ENCODE peak calls at places on chromosome 18, in five cellular contexts. One of them, this sample, is unnamed.

GRCh38 chr18:12543697-12544096 is 114.2 kb downstream of the SPIRE1 start:
- DNase-seq in right lobe of liver: no peak
- DNase-seq in NB4: no peak
- DNase-seq in GM12891: no peak
- DNase-seq in lower leg skin: no peak
- DNase-seq in this sample: no peak

GRCh38 chr18:22504665-22505064 is 87.0 kb upstream of the CTAGE1 start:
- DNase-seq in GM12891: no peak
- DNase-seq in NB4: no peak
- DNase-seq in lower leg skin: no peak
- DNase-seq in right lobe of liver: no peak
- DNase-seq in this sample: no peak

GRCh38 chr18:26549103-26549485 is 741 bp upstream of the KCTD1 start:
- DNase-seq in lower leg skin: no peak
- DNase-seq in right lobe of liver: peak
- DNase-seq in GM12891: peak
- DNase-seq in NB4: peak
- DNase-seq in this sample: peak

GRCh38 chr18:39414009-39414700 is 1848.6 kb upstream of the CELF4 start:
- DNase-seq in GM12891: no peak
- DNase-seq in NB4: no peak
- DNase-seq in right lobe of liver: no peak
- DNase-seq in lower leg skin: no peak
- DNase-seq in this sample: no peak

GRCh38 chr18:34976899-34977786 is 64.1 kb upstream of the MAPRE2 start:
- DNase-seq in NB4: peak
- DNase-seq in right lobe of liver: peak
- DNase-seq in GM12891: peak
- DNase-seq in lower leg skin: peak
- DNase-seq in this sample: peak

GRCh38 chr18:58481321-58482180 is 147.3 kb downstream of the ALPK2 start:
- DNase-seq in GM12891: no peak
- DNase-seq in NB4: no peak
- DNase-seq in lower leg skin: no peak
- DNase-seq in right lobe of liver: no peak
- DNase-seq in this sample: no peak

GRCh38 chr18:11387880-11388279 is 221.5 kb upstream of the SLC35G4 start:
- DNase-seq in right lobe of liver: peak
- DNase-seq in NB4: peak
- DNase-seq in lower leg skin: peak
- DNase-seq in GM12891: peak
- DNase-seq in this sample: peak

GRCh38 chr18:3919396-3920061 is 469.6 kb downstream of the TGIF1 start:
- DNase-seq in lower leg skin: no peak
- DNase-seq in NB4: no peak
- DNase-seq in GM12891: no peak
- DNase-seq in right lobe of liver: no peak
- DNase-seq in this sample: no peak

GRCh38 chr18:7590800-7591560 is 23.9 kb downstream of the PTPRM start:
- DNase-seq in right lobe of liver: no peak
- DNase-seq in lower leg skin: no peak
- DNase-seq in NB4: no peak
- DNase-seq in GM12891: no peak
- DNase-seq in this sample: no peak

GRCh38 chr18:33817096-33817495 is 239.1 kb downstream of the ASXL3 start:
- DNase-seq in GM12891: no peak
- DNase-seq in lower leg skin: no peak
- DNase-seq in right lobe of liver: no peak
- DNase-seq in NB4: no peak
- DNase-seq in this sample: no peak

GRCh38 chr18:24427484-24427883 is 1.0 kb downstream of the IMPACT start:
- DNase-seq in right lobe of liver: no peak
- DNase-seq in GM12891: no peak
- DNase-seq in lower leg skin: no peak
- DNase-seq in NB4: peak
- DNase-seq in this sample: peak

GRCh38 chr18:76822510-76823165 is at the start of gene ZNF236:
- DNase-seq in right lobe of liver: peak
- DNase-seq in NB4: peak
- DNase-seq in lower leg skin: peak
- DNase-seq in GM12891: peak
- DNase-seq in this sample: peak
- TF ChIP-seq POLR2A in right lobe of liver: peak
- TF ChIP-seq POLR2A in NB4: peak
- TF ChIP-seq POLR2A in lower leg skin: no peak
- TF ChIP-seq POLR2A in GM12891: no peak
- TF ChIP-seq POLR2A in this sample: peak

DNA sequence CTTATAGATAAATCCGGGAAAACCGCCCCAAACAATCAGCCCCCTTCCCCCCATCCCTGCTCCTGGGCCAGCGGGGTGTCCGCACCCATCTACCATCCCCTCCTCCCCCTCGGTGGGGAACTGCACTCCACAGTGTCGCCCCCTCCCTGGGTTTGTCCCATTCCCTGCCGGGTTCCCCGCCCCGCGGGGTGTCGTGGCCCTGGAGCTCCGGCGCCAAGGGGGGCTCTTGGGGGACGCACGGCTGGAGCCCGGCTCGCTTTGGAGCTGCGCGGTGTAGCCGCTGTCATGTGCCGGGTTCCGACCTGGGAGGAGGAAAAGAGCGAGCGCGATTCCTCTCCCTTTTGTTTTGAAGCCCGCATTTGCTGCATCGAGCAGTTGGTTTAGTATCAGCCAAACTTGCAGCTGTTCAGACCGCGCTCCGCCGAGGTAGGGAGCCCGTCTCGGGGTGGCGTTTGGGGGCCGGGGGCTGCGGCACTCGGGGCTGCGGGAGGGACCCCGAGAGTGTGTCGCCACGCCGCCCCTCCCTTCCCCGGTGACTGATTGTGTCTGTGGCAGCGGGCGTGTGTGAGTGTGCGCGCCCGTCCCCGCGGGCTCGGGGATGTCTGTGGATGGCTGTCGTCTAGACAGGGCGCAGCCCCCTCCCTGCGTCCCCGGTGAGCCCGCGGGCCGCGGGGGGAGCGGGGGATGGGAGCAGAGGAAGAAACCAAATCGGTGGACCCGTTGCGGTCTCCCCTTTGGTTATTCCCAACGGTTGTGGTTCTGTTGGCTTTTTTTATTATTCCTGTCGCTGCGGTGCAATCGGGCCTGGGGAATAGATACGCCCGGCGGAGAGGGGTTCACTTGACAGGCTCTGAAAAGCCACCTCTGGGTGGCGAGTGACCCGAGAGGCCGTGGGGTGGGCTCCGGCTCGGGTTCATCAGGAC is 836 bp downstream of the CTIF start:
- DNase-seq in lower leg skin: peak
- DNase-seq in NB4: peak
- DNase-seq in right lobe of liver: peak
- DNase-seq in GM12891: peak
- DNase-seq in this sample: peak
- TF ChIP-seq POLR2A in lower leg skin: no peak
- TF ChIP-seq POLR2A in NB4: no peak
- TF ChIP-seq POLR2A in right lobe of liver: peak
- TF ChIP-seq POLR2A in GM12891: no peak
- TF ChIP-seq POLR2A in this sample: no peak

GRCh38 chr18:46656326-46657114 is 500 bp downstream of the LOXHD1 start:
- DNase-seq in NB4: no peak
- DNase-seq in right lobe of liver: no peak
- DNase-seq in GM12891: no peak
- DNase-seq in lower leg skin: no peak
- DNase-seq in this sample: no peak

GRCh38 chr18:46649071-46649862 is 7.8 kb downstream of the LOXHD1 start:
- DNase-seq in lower leg skin: no peak
- DNase-seq in right lobe of liver: no peak
- DNase-seq in NB4: no peak
- DNase-seq in GM12891: no peak
- DNase-seq in this sample: no peak

GRCh38 chr18:46646468-46646867 is 10.6 kb downstream of the LOXHD1 start:
- DNase-seq in right lobe of liver: no peak
- DNase-seq in NB4: no peak
- DNase-seq in GM12891: no peak
- DNase-seq in lower leg skin: no peak
- DNase-seq in this sample: no peak

GRCh38 chr18:46650681-46651080 is 6.3 kb downstream of the LOXHD1 start:
- DNase-seq in lower leg skin: no peak
- DNase-seq in NB4: no peak
- DNase-seq in right lobe of liver: no peak
- DNase-seq in GM12891: no peak
- DNase-seq in this sample: no peak
- TF ChIP-seq POLR2A in lower leg skin: no peak
- TF ChIP-seq POLR2A in NB4: no peak
- TF ChIP-seq POLR2A in right lobe of liver: no peak
- TF ChIP-seq POLR2A in GM12891: no peak
- TF ChIP-seq POLR2A in this sample: no peak

DNA sequence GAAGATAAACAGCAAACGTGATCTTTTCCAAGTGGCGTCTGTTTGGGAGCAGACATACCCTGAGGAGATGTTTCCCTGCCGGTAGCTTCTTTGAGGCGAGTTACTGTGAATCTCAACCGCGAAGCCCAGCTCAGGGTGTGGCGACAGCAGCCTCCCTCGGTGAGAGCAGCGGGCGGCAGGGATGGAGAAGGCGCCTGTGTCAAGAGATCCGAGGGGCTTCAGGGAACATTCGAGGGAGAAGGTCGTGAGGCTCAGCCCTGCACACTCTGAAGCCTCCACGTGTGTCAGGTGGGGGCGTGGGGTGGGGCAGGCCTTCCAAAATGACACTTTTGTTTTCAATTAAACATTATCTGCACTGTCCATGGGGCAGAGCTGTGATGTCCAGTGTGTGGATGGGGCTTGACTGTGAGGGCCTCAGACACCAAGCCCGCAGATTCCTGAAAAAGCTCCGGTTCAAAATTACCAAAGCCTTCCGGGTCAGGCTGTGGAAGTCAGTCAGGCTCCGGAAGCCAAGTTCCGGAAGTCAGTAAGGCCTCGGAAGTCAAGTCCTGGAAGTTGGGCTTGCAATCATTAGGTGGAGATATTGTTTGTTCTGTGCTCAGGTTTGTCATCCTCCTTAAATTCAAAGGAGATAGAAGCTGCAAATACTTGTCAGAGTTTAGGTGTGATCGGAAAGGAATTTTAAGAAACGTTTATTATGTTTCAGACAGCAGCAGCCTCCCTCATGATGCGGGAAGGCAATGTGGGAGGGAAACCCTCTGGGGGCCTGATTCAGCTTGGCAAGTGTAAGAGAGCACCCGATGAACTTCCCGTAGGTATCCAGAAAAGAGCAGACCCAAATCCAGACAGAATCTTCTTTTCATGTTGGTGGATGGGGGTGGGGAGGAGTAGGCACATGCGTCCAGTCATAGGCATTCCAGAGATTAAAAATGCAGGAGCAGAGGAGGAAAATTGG is 20.7 kb downstream of the SMIM21 start:
- DNase-seq in right lobe of liver: no peak
- DNase-seq in NB4: no peak
- DNase-seq in GM12891: no peak
- DNase-seq in lower leg skin: no peak
- DNase-seq in this sample: no peak
- TF ChIP-seq POLR2A in right lobe of liver: no peak
- TF ChIP-seq POLR2A in NB4: no peak
- TF ChIP-seq POLR2A in GM12891: no peak
- TF ChIP-seq POLR2A in lower leg skin: no peak
- TF ChIP-seq POLR2A in this sample: no peak

DNA sequence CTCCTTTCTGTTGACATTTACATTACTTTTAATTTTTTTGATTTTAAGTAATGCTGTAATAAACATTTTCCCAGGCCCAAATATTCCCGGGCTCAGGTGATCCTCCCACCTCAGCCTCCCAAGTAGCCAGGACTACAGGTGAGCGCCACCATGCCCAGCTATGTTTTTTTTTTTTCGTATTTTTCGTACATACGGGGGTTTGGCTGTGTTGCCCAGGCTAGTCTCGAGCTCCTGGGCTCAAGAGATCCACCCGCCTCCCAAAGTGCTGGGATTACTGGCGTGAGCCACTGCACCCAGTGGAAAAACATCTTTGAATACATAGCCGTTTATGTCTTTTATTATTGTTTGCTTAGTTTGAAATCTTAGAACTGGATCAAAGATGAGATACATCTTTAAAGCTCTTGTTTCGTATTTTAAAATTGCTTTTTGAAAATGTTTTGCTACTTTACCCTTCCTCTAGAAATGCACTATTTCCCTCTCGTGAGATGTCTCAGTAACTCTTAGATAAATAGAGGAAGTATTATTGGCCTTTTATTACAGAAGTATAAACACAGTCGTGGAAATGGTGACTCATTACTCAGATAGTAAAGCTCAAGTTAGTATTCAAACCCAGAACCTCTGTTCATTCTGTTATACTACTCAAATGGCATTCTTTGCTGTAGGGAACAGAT is 2.4 kb downstream of the SMCHD1 start:
- DNase-seq in NB4: peak
- DNase-seq in lower leg skin: no peak
- DNase-seq in GM12891: no peak
- DNase-seq in right lobe of liver: no peak
- DNase-seq in this sample: peak
- TF ChIP-seq POLR2A in NB4: no peak
- TF ChIP-seq POLR2A in lower leg skin: no peak
- TF ChIP-seq POLR2A in GM12891: no peak
- TF ChIP-seq POLR2A in right lobe of liver: no peak
- TF ChIP-seq POLR2A in this sample: peak

GRCh38 chr18:77124452-77124922 is 8.1 kb downstream of the MBP start:
- DNase-seq in GM12891: no peak
- DNase-seq in NB4: peak
- DNase-seq in lower leg skin: no peak
- DNase-seq in right lobe of liver: no peak
- DNase-seq in this sample: peak
- TF ChIP-seq POLR2A in GM12891: peak
- TF ChIP-seq POLR2A in NB4: peak
- TF ChIP-seq POLR2A in lower leg skin: no peak
- TF ChIP-seq POLR2A in right lobe of liver: no peak
- TF ChIP-seq POLR2A in this sample: no peak